ENCODE peak calls at places on chromosomes 11 and 22, in six cellular contexts. U is B cell, F is ascending aorta, X is fibroblast of the aortic adventitia, E is astrocyte of the spinal cord, N is A549. W is an unnamed sample.

GRCh38 chr11:75249704-75250103 is 9.1 kb downstream of the TPBGL start:
- DNase-seq in E (no peak), F (no peak), U (no peak), X (no peak), N (no peak), W (no peak)

GRCh38 chr22:50306753-50307749 is at the start of gene PLXNB2:
- DNase-seq in N (peak; percentile 40), F (peak; percentile 90), U (peak; percentile 64), E (peak; percentile 84), X (peak; percentile 73), W (no peak)

GRCh38 chr11:123307276-123307675 is 112.2 kb upstream of the CLMP start:
- DNase-seq in X (no peak), U (no peak), N (no peak), E (no peak), F (no peak), W (no peak)

GRCh38 chr11:40204228-40204627 is 1255.2 kb downstream of the LRRC4C start:
- DNase-seq in N (no peak), F (no peak), E (no peak), X (no peak), U (no peak), W (no peak)

GRCh38 chr11:106889718-106890117 is 128.6 kb downstream of the GUCY1A2 start:
- DNase-seq in E (no peak), N (no peak), U (no peak), X (no peak), F (no peak), W (no peak)

GRCh38 chr11:61701298-61701993 is 21.3 kb downstream of the DAGLA start:
- DNase-seq in X (no peak), U (no peak), N (no peak), E (no peak), F (no peak), W (no peak)

GRCh38 chr22:17922925-17923898 is 101.1 kb downstream of the MICAL3 start:
- DNase-seq in E (peak; percentile 93), U (no peak), F (no peak), X (peak; percentile 94), N (no peak), W (no peak)

GRCh38 chr11:68402355-68403031 is 58.1 kb upstream of the PPP6R3 start:
- DNase-seq in X (no peak), U (no peak), E (no peak), F (no peak), N (no peak), W (no peak)

GRCh38 chr11:73996161-73996747 is 12.6 kb downstream of the UCP3 start:
- DNase-seq in X (no peak), N (no peak), F (no peak), U (no peak), E (no peak), W (no peak)

GRCh38 chr11:33952805-33953204 is 60.9 kb upstream of the LMO2 start:
- DNase-seq in F (no peak), E (no peak), N (no peak), X (no peak), U (no peak), W (no peak)

GRCh38 chr11:11968511-11969280 is 39.7 kb downstream of the DKK3 start:
- DNase-seq in U (no peak), N (no peak), X (peak; percentile 81), E (no peak), F (peak; percentile 62), W (no peak)

GRCh38 chr11:14636119-14636518 is 7.5 kb upstream of the PDE3B start:
- DNase-seq in N (no peak), U (peak; percentile 51), X (no peak), F (no peak), E (no peak), W (no peak)

GRCh38 chr22:31332886-31333285 is 13.3 kb downstream of the PATZ1 start:
- DNase-seq in F (no peak), X (no peak), N (no peak), U (no peak), E (no peak), W (no peak)

GRCh38 chr11:112837162-112837826 is 123.9 kb upstream of the NCAM1 start:
- DNase-seq in F (no peak), X (no peak), N (no peak), E (no peak), U (no peak), W (no peak)

DNA sequence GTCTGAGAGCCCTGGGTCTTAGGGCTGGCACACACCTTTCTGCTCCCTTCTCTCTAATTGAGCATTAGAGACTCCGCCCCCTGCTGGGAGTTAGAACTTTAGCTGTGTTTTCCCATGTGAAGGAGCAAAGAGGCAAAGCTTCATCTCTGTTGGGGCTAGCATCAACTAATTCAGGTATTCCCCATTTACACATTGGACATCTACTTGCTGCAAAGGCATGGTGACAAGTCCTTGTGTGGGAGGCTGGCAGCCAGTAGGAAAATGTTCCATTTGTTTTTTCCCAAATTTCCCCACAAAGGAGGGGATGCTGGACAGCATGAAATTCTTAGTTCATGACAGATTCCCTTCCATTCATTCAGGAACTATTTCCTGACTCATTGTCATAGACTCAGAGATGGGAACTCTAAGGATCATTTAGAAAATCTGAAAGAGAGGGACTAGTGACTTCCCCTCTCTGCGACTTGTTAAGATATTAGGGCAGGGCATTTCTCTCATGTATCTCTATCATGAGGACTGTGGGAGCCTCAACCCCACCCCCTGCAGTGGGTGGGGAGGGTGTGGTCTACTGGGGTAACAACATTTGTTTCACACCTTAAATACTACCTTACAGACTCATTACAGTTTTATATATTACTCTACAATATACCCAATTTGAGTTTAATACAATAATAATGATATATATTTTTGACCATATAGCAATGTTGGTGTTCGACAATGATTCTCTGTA is 3.7 kb downstream of the CD44 start:
- DNase-seq in E (no peak), U (peak; percentile 26), N (no peak), F (no peak), X (peak; percentile 68), W (no peak)
- TF ChIP-seq CTCF in E (no peak), U (no peak), N (no peak), F (no peak), X (no peak), W (no peak)

GRCh38 chr11:28107331-28107725 is 628 bp downstream of the KIF18A start:
- DNase-seq in F (no peak), N (no peak), U (peak; percentile 33), X (no peak), E (no peak), W (no peak)

GRCh38 chr11:28104425-28104824 is 3.5 kb downstream of the KIF18A start:
- DNase-seq in E (no peak), F (no peak), X (no peak), U (no peak), N (no peak), W (no peak)

GRCh38 chr11:28105869-28106268 is 2.1 kb downstream of the KIF18A start:
- DNase-seq in F (no peak), X (peak; percentile 14), E (no peak), N (no peak), U (no peak), W (no peak)

GRCh38 chr11:28106351-28107043 is 1.5 kb downstream of the KIF18A start:
- DNase-seq in N (no peak), X (no peak), F (no peak), U (no peak), E (no peak), W (no peak)

GRCh38 chr11:28104984-28105383 is 3.0 kb downstream of the KIF18A start:
- DNase-seq in F (no peak), U (no peak), E (no peak), N (no peak), X (no peak), W (no peak)
- TF ChIP-seq CTCF in F (no peak), U (no peak), E (no peak), N (no peak), X (no peak), W (no peak)

DNA sequence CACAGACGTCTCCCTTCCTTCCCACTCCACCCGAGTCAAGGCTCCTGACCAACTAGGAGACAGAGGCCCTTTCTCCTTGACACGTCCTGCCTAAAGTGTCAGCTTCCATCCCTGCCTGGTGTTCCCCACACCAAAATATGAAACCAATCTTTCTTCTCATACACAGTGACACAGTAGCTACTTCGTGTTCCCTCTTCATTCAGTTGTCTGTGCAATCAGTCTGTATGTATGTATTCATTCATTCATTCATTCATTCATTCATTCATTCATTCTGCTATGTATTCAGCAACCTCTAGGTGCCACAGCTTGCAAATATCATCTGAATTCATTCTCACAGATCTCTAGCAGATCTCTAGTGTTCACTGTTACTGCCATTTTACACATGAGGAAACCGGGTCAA is 275.4 kb downstream of the ST3GAL4 start:
- DNase-seq in X (no peak), N (no peak), E (no peak), U (no peak), F (no peak), W (no peak)
- TF ChIP-seq CTCF in X (no peak), N (no peak), E (no peak), U (no peak), F (no peak), W (no peak)

GRCh38 chr22:38705235-38706100 is at the start of gene GTPBP1:
- DNase-seq in X (peak; percentile 100), N (peak; percentile 96), F (peak; percentile 99), U (peak; percentile 96), E (peak; percentile 100), W (peak; percentile 96)
- TF ChIP-seq CTCF in X (peak; percentile 19), N (no peak), F (no peak), U (peak; percentile 26), E (no peak), W (no peak)

DNA sequence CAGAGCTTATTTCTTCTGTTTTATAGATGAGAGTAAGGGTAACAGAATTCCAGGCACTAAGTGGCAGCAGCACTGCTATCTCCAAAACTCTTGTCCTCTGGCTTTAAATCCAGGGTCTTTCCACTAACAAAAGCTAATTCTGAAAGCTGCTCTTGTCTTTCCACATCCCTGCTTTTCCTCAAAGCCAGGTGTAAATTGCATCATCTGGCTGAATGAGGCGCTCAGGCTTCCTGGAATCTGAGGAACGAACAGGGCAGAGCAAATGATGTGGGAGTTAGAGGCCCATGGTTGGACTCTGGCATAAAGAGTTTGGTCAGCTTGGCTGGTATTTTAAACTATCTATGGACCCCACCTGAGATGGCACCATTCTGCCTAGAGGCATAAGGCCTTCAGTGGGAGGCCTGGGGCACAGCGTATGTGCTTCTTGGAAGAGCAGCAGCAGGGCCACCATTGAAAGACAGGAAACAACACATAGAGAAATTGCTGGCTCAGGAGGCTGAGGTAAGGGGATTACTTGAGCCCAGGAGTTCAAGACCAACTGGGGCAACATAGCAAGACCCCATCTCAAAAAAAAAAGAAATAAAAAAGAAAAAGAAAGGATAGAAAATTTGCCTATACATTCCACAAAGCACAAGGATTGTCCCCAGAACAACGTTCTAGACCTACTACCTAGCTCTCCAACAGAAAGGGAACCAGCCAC is 1.9 kb downstream of the KCNJ5 start:
- DNase-seq in X (no peak), U (no peak), F (no peak), N (no peak), E (no peak), W (no peak)
- TF ChIP-seq CTCF in X (no peak), U (no peak), F (no peak), N (no peak), E (no peak), W (no peak)

DNA sequence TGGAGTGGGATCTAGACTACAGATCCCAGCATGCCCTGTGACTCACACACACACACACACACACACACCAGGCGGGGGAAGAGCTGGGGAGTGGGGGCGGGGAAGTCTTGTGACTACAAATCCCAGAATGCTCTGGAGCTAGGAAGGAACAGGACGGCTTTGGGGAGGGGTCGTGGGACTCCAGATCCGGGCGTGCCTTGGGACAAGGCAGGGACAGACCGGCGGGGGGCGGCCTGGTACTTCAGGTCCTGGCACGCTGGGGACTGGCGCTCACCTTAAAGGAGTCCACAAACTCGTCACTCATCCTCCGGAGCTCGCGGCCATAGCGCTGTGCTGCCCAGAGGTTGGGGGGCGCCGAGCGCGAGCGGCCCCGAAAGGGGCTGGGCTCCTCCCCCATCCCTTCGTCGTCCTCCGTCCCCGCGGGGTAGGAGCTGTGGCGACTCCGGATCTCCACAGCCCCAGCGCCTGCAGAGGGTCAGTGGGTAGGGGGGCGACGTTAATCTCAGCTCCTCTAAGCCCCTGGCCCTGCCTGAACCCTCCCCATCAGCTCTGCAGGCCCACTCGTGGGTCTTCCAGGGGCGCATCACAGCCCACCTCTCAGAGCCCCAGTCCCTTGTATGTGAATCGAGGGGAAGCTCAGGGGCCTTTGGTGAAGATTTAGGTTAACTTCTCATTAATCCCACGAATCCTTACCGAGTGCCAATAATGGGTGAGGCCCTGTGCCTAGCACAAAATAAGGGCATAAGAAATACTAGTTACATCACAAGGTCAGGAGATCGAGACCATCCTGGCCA is 12.9 kb downstream of the BAD start:
- DNase-seq in F (peak; percentile 98), U (peak; percentile 89), E (peak; percentile 95), X (peak; percentile 92), N (peak; percentile 44), W (peak; percentile 86)
- TF ChIP-seq CTCF in F (no peak), U (no peak), E (no peak), X (no peak), N (peak; percentile 20), W (no peak)